ENCODE peak calls at places on chromosomes 5 and 9, in five cellular contexts. W, X, B, I and G are unnamed samples.

GRCh38 chr9:5428794-5429528 is 8.8 kb downstream of the PLGRKT start:
- DNase-seq in I (no peak), W (no peak), X (no peak), B (no peak), G (no peak)

GRCh38 chr5:171152382-171152781 is 156.7 kb upstream of the TLX3 start:
- DNase-seq in I (no peak), B (no peak), X (no peak), W (no peak), G (no peak)

GRCh38 chr9:131709741-131710499 is 30.0 kb downstream of the RAPGEF1 start:
- DNase-seq in B (no peak), W (no peak), I (no peak), X (peak; percentile 63), G (no peak)

GRCh38 chr9:126522957-126523356 is 90.8 kb upstream of the LMX1B start:
- DNase-seq in W (no peak), X (no peak), I (no peak), B (no peak), G (no peak)

GRCh38 chr9:124941689-124942561 is 1.0 kb upstream of the GOLGA1 start:
- DNase-seq in I (peak; percentile 21), X (peak; percentile 62), W (peak; percentile 64), B (no peak), G (peak; percentile 67)

GRCh38 chr9:82168585-82168984 is 180.0 kb downstream of the SPATA31D1 start:
- DNase-seq in B (no peak), X (no peak), W (no peak), I (no peak), G (no peak)

GRCh38 chr9:92342825-92343488 is 17.2 kb downstream of the CENPP start:
- DNase-seq in I (no peak), X (no peak), B (no peak), W (peak; percentile 15), G (no peak)

GRCh38 chr9:129755151-129755550 is 2.3 kb upstream of the PTGES start:
- DNase-seq in I (no peak), B (no peak), W (no peak), X (no peak), G (no peak)

GRCh38 chr9:91159664-91160121 is 202.0 kb downstream of the AUH start:
- DNase-seq in X (no peak), B (no peak), I (no peak), W (no peak), G (no peak)

GRCh38 chr5:107668933-107669542 is 1.7 kb downstream of the EFNA5 start:
- DNase-seq in B (no peak), X (no peak), I (no peak), W (peak; percentile 37), G (no peak)

GRCh38 chr9:32426278-32426939 is 42.0 kb downstream of the ACO1 start:
- DNase-seq in W (peak; percentile 51), X (no peak), B (no peak), I (no peak), G (peak; percentile 65)

GRCh38 chr9:7185612-7186011 is 427.8 kb downstream of the KDM4C start:
- DNase-seq in X (no peak), B (no peak), I (no peak), W (no peak), G (no peak)

GRCh38 chr9:114303977-114304376 is 18.9 kb upstream of the ORM1 start:
- DNase-seq in I (no peak), W (no peak), X (no peak), B (no peak), G (no peak)

GRCh38 chr5:150065886-150066285 is 20.5 kb downstream of the CSF1R start:
- DNase-seq in W (no peak), I (no peak), B (no peak), X (no peak), G (no peak)

GRCh38 chr9:14340536-14340935 is 26.6 kb upstream of the NFIB start:
- DNase-seq in B (no peak), X (no peak), I (no peak), W (no peak), G (no peak)

GRCh38 chr9:123329329-123329955 is 26.6 kb upstream of the CRB2 start:
- DNase-seq in W (no peak), I (no peak), B (no peak), X (no peak), G (peak; percentile 63)